ENCODE peak calls at places on chromosomes 11 and 22, in eight cellular contexts. One of them, this sample, is unnamed.

GRCh38 chr11:1163321-1163910 is 5.7 kb downstream of the MUC5AC start:
- DNase-seq in fibroblast of lung: no peak
- DNase-seq in hepatocyte: no peak
- DNase-seq in stomach: peak; percentile 22
- DNase-seq in bronchial epithelial cell: no peak
- DNase-seq in brain microvascular endothelial cell: no peak
- DNase-seq in transverse colon: no peak
- DNase-seq in tibial nerve: no peak
- DNase-seq in this sample: no peak

GRCh38 chr22:49900441-49901230 is 17.6 kb downstream of the ALG12 start:
- DNase-seq in brain microvascular endothelial cell: no peak
- DNase-seq in tibial nerve: no peak
- DNase-seq in stomach: no peak
- DNase-seq in hepatocyte: no peak
- DNase-seq in bronchial epithelial cell: no peak
- DNase-seq in fibroblast of lung: no peak
- DNase-seq in transverse colon: no peak
- DNase-seq in this sample: no peak

GRCh38 chr11:17185938-17186337 is 21.8 kb downstream of the PIK3C2A start:
- DNase-seq in fibroblast of lung: no peak
- DNase-seq in stomach: no peak
- DNase-seq in bronchial epithelial cell: peak; percentile 6
- DNase-seq in tibial nerve: no peak
- DNase-seq in brain microvascular endothelial cell: no peak
- DNase-seq in hepatocyte: no peak
- DNase-seq in transverse colon: no peak
- DNase-seq in this sample: no peak

GRCh38 chr11:102831709-102832492 is 11.5 kb downstream of the MMP3 start:
- DNase-seq in brain microvascular endothelial cell: no peak
- DNase-seq in hepatocyte: no peak
- DNase-seq in fibroblast of lung: no peak
- DNase-seq in stomach: no peak
- DNase-seq in bronchial epithelial cell: no peak
- DNase-seq in tibial nerve: no peak
- DNase-seq in transverse colon: no peak
- DNase-seq in this sample: peak; percentile 6

GRCh38 chr22:36027579-36027959 is 1.1 kb downstream of the RBFOX2 start:
- DNase-seq in bronchial epithelial cell: no peak
- DNase-seq in transverse colon: peak; percentile 14
- DNase-seq in hepatocyte: peak; percentile 31
- DNase-seq in tibial nerve: no peak
- DNase-seq in brain microvascular endothelial cell: no peak
- DNase-seq in fibroblast of lung: no peak
- DNase-seq in stomach: no peak
- DNase-seq in this sample: no peak

GRCh38 chr22:34111210-34111824 is 191.0 kb upstream of the LARGE1 start:
- DNase-seq in fibroblast of lung: peak; percentile 3
- DNase-seq in stomach: peak; percentile 33
- DNase-seq in transverse colon: peak; percentile 12
- DNase-seq in brain microvascular endothelial cell: no peak
- DNase-seq in bronchial epithelial cell: peak; percentile 12
- DNase-seq in hepatocyte: peak; percentile 71
- DNase-seq in tibial nerve: no peak
- DNase-seq in this sample: no peak

GRCh38 chr22:27760474-27760873 is 41.1 kb downstream of the MN1 start:
- DNase-seq in bronchial epithelial cell: no peak
- DNase-seq in tibial nerve: no peak
- DNase-seq in fibroblast of lung: no peak
- DNase-seq in brain microvascular endothelial cell: no peak
- DNase-seq in stomach: no peak
- DNase-seq in transverse colon: no peak
- DNase-seq in hepatocyte: no peak
- DNase-seq in this sample: no peak

GRCh38 chr11:2801711-2802388 is 83.7 kb downstream of the CDKN1C start:
- DNase-seq in stomach: peak; percentile 23
- DNase-seq in fibroblast of lung: no peak
- DNase-seq in bronchial epithelial cell: no peak
- DNase-seq in transverse colon: peak; percentile 8
- DNase-seq in tibial nerve: peak; percentile 12
- DNase-seq in hepatocyte: no peak
- DNase-seq in brain microvascular endothelial cell: no peak
- DNase-seq in this sample: no peak

GRCh38 chr22:49297871-49298721 is 529.6 kb downstream of the BRD1 start:
- DNase-seq in fibroblast of lung: no peak
- DNase-seq in bronchial epithelial cell: no peak
- DNase-seq in stomach: peak; percentile 20
- DNase-seq in hepatocyte: no peak
- DNase-seq in transverse colon: no peak
- DNase-seq in brain microvascular endothelial cell: no peak
- DNase-seq in tibial nerve: peak; percentile 6
- DNase-seq in this sample: no peak

GRCh38 chr11:83852775-83853442 is 566.7 kb upstream of the CCDC90B start:
- DNase-seq in tibial nerve: no peak
- DNase-seq in brain microvascular endothelial cell: no peak
- DNase-seq in stomach: no peak
- DNase-seq in fibroblast of lung: no peak
- DNase-seq in bronchial epithelial cell: no peak
- DNase-seq in hepatocyte: peak; percentile 7
- DNase-seq in transverse colon: no peak
- DNase-seq in this sample: no peak

GRCh38 chr11:6548641-6549040 is 51.6 kb downstream of the DNHD1 start:
- DNase-seq in bronchial epithelial cell: no peak
- DNase-seq in brain microvascular endothelial cell: no peak
- DNase-seq in tibial nerve: no peak
- DNase-seq in transverse colon: no peak
- DNase-seq in stomach: no peak
- DNase-seq in hepatocyte: no peak
- DNase-seq in fibroblast of lung: no peak
- DNase-seq in this sample: no peak

GRCh38 chr11:76455931-76456330 is 11.1 kb downstream of the EMSY start:
- DNase-seq in fibroblast of lung: no peak
- DNase-seq in transverse colon: no peak
- DNase-seq in bronchial epithelial cell: no peak
- DNase-seq in brain microvascular endothelial cell: no peak
- DNase-seq in stomach: no peak
- DNase-seq in tibial nerve: no peak
- DNase-seq in hepatocyte: no peak
- DNase-seq in this sample: no peak

GRCh38 chr11:117862753-117863152 is 13.7 kb downstream of the FXYD6 start:
- DNase-seq in bronchial epithelial cell: no peak
- DNase-seq in transverse colon: no peak
- DNase-seq in tibial nerve: no peak
- DNase-seq in fibroblast of lung: no peak
- DNase-seq in stomach: peak; percentile 17
- DNase-seq in brain microvascular endothelial cell: no peak
- DNase-seq in hepatocyte: no peak
- DNase-seq in this sample: no peak
- TF ChIP-seq CTCF in bronchial epithelial cell: no peak
- TF ChIP-seq CTCF in transverse colon: no peak
- TF ChIP-seq CTCF in tibial nerve: no peak
- TF ChIP-seq CTCF in fibroblast of lung: no peak
- TF ChIP-seq CTCF in stomach: no peak
- TF ChIP-seq CTCF in brain microvascular endothelial cell: no peak
- TF ChIP-seq CTCF in hepatocyte: no peak
- TF ChIP-seq CTCF in this sample: no peak

GRCh38 chr11:46664612-46665011 is 35.8 kb downstream of the ARHGAP1 start:
- DNase-seq in brain microvascular endothelial cell: no peak
- DNase-seq in transverse colon: no peak
- DNase-seq in stomach: no peak
- DNase-seq in fibroblast of lung: no peak
- DNase-seq in tibial nerve: no peak
- DNase-seq in bronchial epithelial cell: no peak
- DNase-seq in hepatocyte: no peak
- DNase-seq in this sample: no peak
- H3K36me3 ChIP-seq in brain microvascular endothelial cell: peaks cover 47% of the 10 kb centered on the region
- H3K36me3 ChIP-seq in transverse colon: no peaks in the 10 kb centered on the region
- H3K36me3 ChIP-seq in stomach: peaks cover 100% of the 10 kb centered on the region
- H3K36me3 ChIP-seq in fibroblast of lung: peaks cover 12% of the 10 kb centered on the region
- H3K36me3 ChIP-seq in tibial nerve: peaks cover 2% of the 10 kb centered on the region
- H3K36me3 ChIP-seq in bronchial epithelial cell: peaks cover 23% of the 10 kb centered on the region
- H3K36me3 ChIP-seq in hepatocyte: no peaks in the 10 kb centered on the region
- H3K36me3 ChIP-seq in this sample: peaks cover 5% of the 10 kb centered on the region

GRCh38 chr22:46735747-46736608 is 2.1 kb downstream of the CERK start:
- DNase-seq in fibroblast of lung: no peak
- DNase-seq in stomach: no peak
- DNase-seq in brain microvascular endothelial cell: no peak
- DNase-seq in transverse colon: no peak
- DNase-seq in tibial nerve: no peak
- DNase-seq in hepatocyte: peak; percentile 8
- DNase-seq in bronchial epithelial cell: no peak
- DNase-seq in this sample: no peak
- H3K4me3 ChIP-seq in fibroblast of lung: no peak overlapping the region
- H3K4me3 ChIP-seq in stomach: peak overlapping the region; percentile 93
- H3K4me3 ChIP-seq in brain microvascular endothelial cell: no peak overlapping the region
- H3K4me3 ChIP-seq in transverse colon: no peak overlapping the region
- H3K4me3 ChIP-seq in tibial nerve: no peak overlapping the region
- H3K4me3 ChIP-seq in hepatocyte: no peak overlapping the region
- H3K4me3 ChIP-seq in bronchial epithelial cell: no peak overlapping the region
- H3K4me3 ChIP-seq in this sample: no peak overlapping the region

GRCh38 chr22:19641983-19642451 is 72.3 kb upstream of the SEPTIN5 start:
- DNase-seq in tibial nerve: no peak
- DNase-seq in brain microvascular endothelial cell: no peak
- DNase-seq in transverse colon: no peak
- DNase-seq in fibroblast of lung: no peak
- DNase-seq in bronchial epithelial cell: no peak
- DNase-seq in hepatocyte: no peak
- DNase-seq in stomach: no peak
- DNase-seq in this sample: no peak

GRCh38 chr22:19639610-19640135 is 74.6 kb upstream of the SEPTIN5 start:
- DNase-seq in tibial nerve: no peak
- DNase-seq in bronchial epithelial cell: no peak
- DNase-seq in stomach: no peak
- DNase-seq in brain microvascular endothelial cell: no peak
- DNase-seq in fibroblast of lung: no peak
- DNase-seq in hepatocyte: no peak
- DNase-seq in transverse colon: no peak
- DNase-seq in this sample: no peak

GRCh38 chr22:19643448-19644313 is 70.6 kb upstream of the SEPTIN5 start:
- DNase-seq in tibial nerve: no peak
- DNase-seq in hepatocyte: no peak
- DNase-seq in bronchial epithelial cell: no peak
- DNase-seq in stomach: no peak
- DNase-seq in brain microvascular endothelial cell: no peak
- DNase-seq in fibroblast of lung: peak; percentile 21
- DNase-seq in transverse colon: no peak
- DNase-seq in this sample: no peak

GRCh38 chr22:19640306-19640705 is 74.0 kb upstream of the SEPTIN5 start:
- DNase-seq in brain microvascular endothelial cell: no peak
- DNase-seq in fibroblast of lung: no peak
- DNase-seq in transverse colon: no peak
- DNase-seq in tibial nerve: no peak
- DNase-seq in bronchial epithelial cell: no peak
- DNase-seq in stomach: no peak
- DNase-seq in hepatocyte: no peak
- DNase-seq in this sample: no peak

DNA sequence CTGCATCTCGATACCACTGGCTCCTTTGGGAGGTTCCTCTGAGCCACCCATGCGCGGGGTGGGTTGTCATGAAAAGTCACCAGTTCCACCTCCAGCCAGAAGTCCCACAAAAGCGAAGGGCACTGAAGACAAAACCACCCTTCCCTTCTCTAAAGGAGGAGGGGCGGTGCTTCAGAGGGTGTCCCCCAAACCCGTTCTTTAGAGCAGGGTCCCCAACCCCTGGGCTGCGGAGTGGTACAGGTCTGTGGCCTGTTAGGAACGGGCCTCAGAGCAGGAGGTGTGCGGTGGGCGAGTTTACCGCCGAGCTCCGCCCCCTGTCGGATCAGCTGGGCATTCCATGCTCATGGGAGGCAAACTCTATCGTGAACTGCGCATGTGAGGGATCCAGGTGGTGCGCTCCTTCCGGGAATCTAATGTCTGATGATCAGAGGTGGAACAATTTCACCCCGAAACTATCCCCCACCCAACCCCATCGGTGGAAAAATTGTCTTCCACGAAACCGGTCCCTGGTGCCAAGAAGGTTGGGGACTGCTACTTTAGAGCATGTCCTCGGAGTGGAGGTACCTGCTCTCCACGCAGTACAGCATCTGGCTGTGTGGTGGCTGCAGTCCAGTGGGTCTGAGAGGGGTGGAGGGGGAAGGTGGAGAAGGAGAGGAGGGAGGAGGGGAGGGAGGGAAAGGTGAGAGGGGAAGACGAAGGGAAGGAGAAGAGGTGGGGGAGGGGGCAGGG is 72.9 kb upstream of the SEPTIN5 start:
- DNase-seq in stomach: no peak
- DNase-seq in bronchial epithelial cell: peak; percentile 29
- DNase-seq in tibial nerve: no peak
- DNase-seq in brain microvascular endothelial cell: no peak
- DNase-seq in transverse colon: no peak
- DNase-seq in fibroblast of lung: no peak
- DNase-seq in hepatocyte: peak; percentile 60
- DNase-seq in this sample: peak; percentile 39
- TF ChIP-seq CTCF in stomach: no peak
- TF ChIP-seq CTCF in bronchial epithelial cell: peak; percentile 65
- TF ChIP-seq CTCF in tibial nerve: no peak
- TF ChIP-seq CTCF in brain microvascular endothelial cell: peak; percentile 70
- TF ChIP-seq CTCF in transverse colon: peak; percentile 26
- TF ChIP-seq CTCF in fibroblast of lung: peak; percentile 24
- TF ChIP-seq CTCF in hepatocyte: peak; percentile 36
- TF ChIP-seq CTCF in this sample: no peak

DNA sequence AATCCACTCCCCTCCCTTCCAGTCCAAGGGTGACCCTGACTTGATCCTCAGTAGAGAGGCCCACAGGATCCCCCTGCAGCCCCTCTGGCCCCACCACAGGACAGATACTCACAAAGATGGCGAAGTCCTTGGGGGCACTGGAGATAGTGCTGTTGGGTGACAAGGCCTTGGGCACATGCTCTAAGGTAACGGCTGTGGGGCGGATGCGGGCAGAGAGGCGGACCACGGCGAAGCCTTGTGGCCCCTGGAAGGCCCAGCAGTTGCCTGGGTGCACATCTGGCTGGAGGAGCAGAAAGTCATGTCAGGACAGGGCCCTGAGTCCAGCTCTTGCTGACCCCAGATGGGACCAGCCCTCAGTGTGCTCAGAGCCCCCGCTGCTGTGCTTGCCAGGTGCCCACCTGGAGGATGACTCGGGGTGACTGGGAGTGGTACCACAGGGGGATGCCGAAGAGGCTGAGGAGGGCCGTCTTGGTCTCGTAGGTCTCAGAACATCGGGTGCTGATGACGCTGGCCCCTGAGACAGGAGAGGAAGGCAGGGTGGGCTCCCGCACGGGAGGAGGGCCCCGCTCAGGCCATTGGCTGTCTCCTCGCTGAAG is 17.2 kb downstream of the SUN2 start:
- DNase-seq in tibial nerve: no peak
- DNase-seq in bronchial epithelial cell: no peak
- DNase-seq in brain microvascular endothelial cell: no peak
- DNase-seq in stomach: no peak
- DNase-seq in transverse colon: no peak
- DNase-seq in fibroblast of lung: no peak
- DNase-seq in hepatocyte: no peak
- DNase-seq in this sample: peak; percentile 21
- H3K36me3 ChIP-seq in tibial nerve: peaks cover 39% of the 10 kb centered on the region
- H3K36me3 ChIP-seq in bronchial epithelial cell: peaks cover 63% of the 10 kb centered on the region
- H3K36me3 ChIP-seq in brain microvascular endothelial cell: peaks cover 62% of the 10 kb centered on the region
- H3K36me3 ChIP-seq in stomach: peaks cover 100% of the 10 kb centered on the region
- H3K36me3 ChIP-seq in transverse colon: no peaks in the 10 kb centered on the region
- H3K36me3 ChIP-seq in fibroblast of lung: peaks cover 63% of the 10 kb centered on the region
- H3K36me3 ChIP-seq in hepatocyte: no peaks in the 10 kb centered on the region
- H3K36me3 ChIP-seq in this sample: peaks cover 47% of the 10 kb centered on the region

GRCh38 chr11:110892741-110893285 is 180.6 kb upstream of the ARHGAP20 start:
- DNase-seq in transverse colon: no peak
- DNase-seq in bronchial epithelial cell: no peak
- DNase-seq in stomach: peak; percentile 43
- DNase-seq in hepatocyte: no peak
- DNase-seq in tibial nerve: no peak
- DNase-seq in fibroblast of lung: no peak
- DNase-seq in brain microvascular endothelial cell: peak; percentile 17
- DNase-seq in this sample: no peak
- H3K4me3 ChIP-seq in transverse colon: no peak overlapping the region
- H3K4me3 ChIP-seq in bronchial epithelial cell: no peak overlapping the region
- H3K4me3 ChIP-seq in stomach: no peak overlapping the region
- H3K4me3 ChIP-seq in hepatocyte: no peak overlapping the region
- H3K4me3 ChIP-seq in tibial nerve: no peak overlapping the region
- H3K4me3 ChIP-seq in fibroblast of lung: no peak overlapping the region
- H3K4me3 ChIP-seq in brain microvascular endothelial cell: no peak overlapping the region
- H3K4me3 ChIP-seq in this sample: no peak overlapping the region